ENCODE peak calls at places on chromosomes 16 and 17, in nine cellular contexts. One of them, this sample, is unnamed.

GRCh38 chr17:12977008-12977751 is 40.6 kb downstream of the ELAC2 start:
- DNase-seq in activated effector memory CD4-positive, alpha-beta T cell treated with anti-CD3 and anti-CD28 coated beads, Interleukin-2, amount 50 U/mL, for 16 hours: no peak
- DNase-seq in prostate gland: no peak
- DNase-seq in ACHN: no peak
- DNase-seq in NCI-H1105 treated with DMSO at 0.1 percent for 48 hours: no peak
- DNase-seq in NCI-H2171: no peak
- DNase-seq in stimulated activated effector memory CD8-positive, alpha-beta T cell treated with anti-CD3 and anti-CD28 coated beads, Interleukin-12 subunit alpha, Interleukin-12 subunit beta, amount 100 ng/mL, for 72 hours: no peak
- DNase-seq in neural crest cell: no peak
- DNase-seq in OCI-M1: no peak
- DNase-seq in this sample: no peak

GRCh38 chr17:51481370-51481769 is 221.0 kb downstream of the UTP18 start:
- DNase-seq in neural crest cell: no peak
- DNase-seq in NCI-H1105 treated with DMSO at 0.1 percent for 48 hours: no peak
- DNase-seq in ACHN: no peak
- DNase-seq in prostate gland: no peak
- DNase-seq in activated effector memory CD4-positive, alpha-beta T cell treated with anti-CD3 and anti-CD28 coated beads, Interleukin-2, amount 50 U/mL, for 16 hours: no peak
- DNase-seq in OCI-M1: no peak
- DNase-seq in NCI-H2171: no peak
- DNase-seq in stimulated activated effector memory CD8-positive, alpha-beta T cell treated with anti-CD3 and anti-CD28 coated beads, Interleukin-12 subunit alpha, Interleukin-12 subunit beta, amount 100 ng/mL, for 72 hours: no peak
- DNase-seq in this sample: no peak

GRCh38 chr16:81697321-81697885 is 81.7 kb upstream of the PLCG2 start:
- DNase-seq in NCI-H1105 treated with DMSO at 0.1 percent for 48 hours: no peak
- DNase-seq in ACHN: peak
- DNase-seq in OCI-M1: peak
- DNase-seq in prostate gland: peak
- DNase-seq in activated effector memory CD4-positive, alpha-beta T cell treated with anti-CD3 and anti-CD28 coated beads, Interleukin-2, amount 50 U/mL, for 16 hours: peak
- DNase-seq in neural crest cell: no peak
- DNase-seq in stimulated activated effector memory CD8-positive, alpha-beta T cell treated with anti-CD3 and anti-CD28 coated beads, Interleukin-12 subunit alpha, Interleukin-12 subunit beta, amount 100 ng/mL, for 72 hours: peak
- DNase-seq in NCI-H2171: no peak
- DNase-seq in this sample: no peak

GRCh38 chr16:16163571-16163970 is 59.7 kb downstream of the ABCC6 start:
- DNase-seq in activated effector memory CD4-positive, alpha-beta T cell treated with anti-CD3 and anti-CD28 coated beads, Interleukin-2, amount 50 U/mL, for 16 hours: no peak
- DNase-seq in NCI-H2171: no peak
- DNase-seq in ACHN: no peak
- DNase-seq in neural crest cell: no peak
- DNase-seq in NCI-H1105 treated with DMSO at 0.1 percent for 48 hours: no peak
- DNase-seq in OCI-M1: no peak
- DNase-seq in stimulated activated effector memory CD8-positive, alpha-beta T cell treated with anti-CD3 and anti-CD28 coated beads, Interleukin-12 subunit alpha, Interleukin-12 subunit beta, amount 100 ng/mL, for 72 hours: no peak
- DNase-seq in prostate gland: no peak
- DNase-seq in this sample: no peak

GRCh38 chr17:81483085-81483861 is 29.3 kb downstream of the ACTG1 start:
- DNase-seq in OCI-M1: no peak
- DNase-seq in stimulated activated effector memory CD8-positive, alpha-beta T cell treated with anti-CD3 and anti-CD28 coated beads, Interleukin-12 subunit alpha, Interleukin-12 subunit beta, amount 100 ng/mL, for 72 hours: no peak
- DNase-seq in NCI-H2171: no peak
- DNase-seq in activated effector memory CD4-positive, alpha-beta T cell treated with anti-CD3 and anti-CD28 coated beads, Interleukin-2, amount 50 U/mL, for 16 hours: no peak
- DNase-seq in prostate gland: no peak
- DNase-seq in NCI-H1105 treated with DMSO at 0.1 percent for 48 hours: no peak
- DNase-seq in ACHN: no peak
- DNase-seq in neural crest cell: peak
- DNase-seq in this sample: no peak

GRCh38 chr17:63311416-63311937 is 134.6 kb downstream of the CYB561 start:
- DNase-seq in ACHN: no peak
- DNase-seq in OCI-M1: no peak
- DNase-seq in prostate gland: no peak
- DNase-seq in neural crest cell: no peak
- DNase-seq in NCI-H1105 treated with DMSO at 0.1 percent for 48 hours: no peak
- DNase-seq in activated effector memory CD4-positive, alpha-beta T cell treated with anti-CD3 and anti-CD28 coated beads, Interleukin-2, amount 50 U/mL, for 16 hours: no peak
- DNase-seq in stimulated activated effector memory CD8-positive, alpha-beta T cell treated with anti-CD3 and anti-CD28 coated beads, Interleukin-12 subunit alpha, Interleukin-12 subunit beta, amount 100 ng/mL, for 72 hours: no peak
- DNase-seq in NCI-H2171: no peak
- DNase-seq in this sample: no peak

GRCh38 chr17:42373896-42374295 is 14.3 kb downstream of the STAT3 start:
- DNase-seq in NCI-H1105 treated with DMSO at 0.1 percent for 48 hours: no peak
- DNase-seq in NCI-H2171: no peak
- DNase-seq in activated effector memory CD4-positive, alpha-beta T cell treated with anti-CD3 and anti-CD28 coated beads, Interleukin-2, amount 50 U/mL, for 16 hours: no peak
- DNase-seq in ACHN: no peak
- DNase-seq in stimulated activated effector memory CD8-positive, alpha-beta T cell treated with anti-CD3 and anti-CD28 coated beads, Interleukin-12 subunit alpha, Interleukin-12 subunit beta, amount 100 ng/mL, for 72 hours: no peak
- DNase-seq in OCI-M1: no peak
- DNase-seq in neural crest cell: no peak
- DNase-seq in prostate gland: no peak
- DNase-seq in this sample: no peak

GRCh38 chr16:4892356-4893102 is 44.4 kb downstream of the PPL start:
- DNase-seq in OCI-M1: no peak
- DNase-seq in stimulated activated effector memory CD8-positive, alpha-beta T cell treated with anti-CD3 and anti-CD28 coated beads, Interleukin-12 subunit alpha, Interleukin-12 subunit beta, amount 100 ng/mL, for 72 hours: no peak
- DNase-seq in prostate gland: no peak
- DNase-seq in NCI-H1105 treated with DMSO at 0.1 percent for 48 hours: no peak
- DNase-seq in activated effector memory CD4-positive, alpha-beta T cell treated with anti-CD3 and anti-CD28 coated beads, Interleukin-2, amount 50 U/mL, for 16 hours: no peak
- DNase-seq in NCI-H2171: no peak
- DNase-seq in neural crest cell: no peak
- DNase-seq in ACHN: no peak
- DNase-seq in this sample: no peak

GRCh38 chr17:17766351-17767095 is 70.3 kb downstream of the SREBF1 start:
- DNase-seq in ACHN: no peak
- DNase-seq in NCI-H1105 treated with DMSO at 0.1 percent for 48 hours: no peak
- DNase-seq in NCI-H2171: no peak
- DNase-seq in prostate gland: no peak
- DNase-seq in activated effector memory CD4-positive, alpha-beta T cell treated with anti-CD3 and anti-CD28 coated beads, Interleukin-2, amount 50 U/mL, for 16 hours: no peak
- DNase-seq in neural crest cell: no peak
- DNase-seq in OCI-M1: no peak
- DNase-seq in stimulated activated effector memory CD8-positive, alpha-beta T cell treated with anti-CD3 and anti-CD28 coated beads, Interleukin-12 subunit alpha, Interleukin-12 subunit beta, amount 100 ng/mL, for 72 hours: no peak
- DNase-seq in this sample: no peak

GRCh38 chr16:83113317-83113716 is 486.5 kb downstream of the CDH13 start:
- DNase-seq in stimulated activated effector memory CD8-positive, alpha-beta T cell treated with anti-CD3 and anti-CD28 coated beads, Interleukin-12 subunit alpha, Interleukin-12 subunit beta, amount 100 ng/mL, for 72 hours: no peak
- DNase-seq in ACHN: peak
- DNase-seq in neural crest cell: peak
- DNase-seq in NCI-H2171: no peak
- DNase-seq in OCI-M1: peak
- DNase-seq in NCI-H1105 treated with DMSO at 0.1 percent for 48 hours: no peak
- DNase-seq in activated effector memory CD4-positive, alpha-beta T cell treated with anti-CD3 and anti-CD28 coated beads, Interleukin-2, amount 50 U/mL, for 16 hours: no peak
- DNase-seq in prostate gland: no peak
- DNase-seq in this sample: peak

GRCh38 chr17:81153340-81153803 is 11.9 kb upstream of the PVALEF start:
- DNase-seq in neural crest cell: no peak
- DNase-seq in NCI-H1105 treated with DMSO at 0.1 percent for 48 hours: no peak
- DNase-seq in prostate gland: no peak
- DNase-seq in activated effector memory CD4-positive, alpha-beta T cell treated with anti-CD3 and anti-CD28 coated beads, Interleukin-2, amount 50 U/mL, for 16 hours: no peak
- DNase-seq in ACHN: no peak
- DNase-seq in OCI-M1: no peak
- DNase-seq in stimulated activated effector memory CD8-positive, alpha-beta T cell treated with anti-CD3 and anti-CD28 coated beads, Interleukin-12 subunit alpha, Interleukin-12 subunit beta, amount 100 ng/mL, for 72 hours: no peak
- DNase-seq in NCI-H2171: no peak
- DNase-seq in this sample: no peak

GRCh38 chr17:55783684-55784245 is 32.9 kb downstream of the PCTP start:
- DNase-seq in OCI-M1: no peak
- DNase-seq in NCI-H1105 treated with DMSO at 0.1 percent for 48 hours: no peak
- DNase-seq in prostate gland: no peak
- DNase-seq in NCI-H2171: no peak
- DNase-seq in neural crest cell: no peak
- DNase-seq in activated effector memory CD4-positive, alpha-beta T cell treated with anti-CD3 and anti-CD28 coated beads, Interleukin-2, amount 50 U/mL, for 16 hours: no peak
- DNase-seq in stimulated activated effector memory CD8-positive, alpha-beta T cell treated with anti-CD3 and anti-CD28 coated beads, Interleukin-12 subunit alpha, Interleukin-12 subunit beta, amount 100 ng/mL, for 72 hours: no peak
- DNase-seq in ACHN: no peak
- DNase-seq in this sample: no peak

GRCh38 chr16:72787519-72788268 is 260.2 kb downstream of the ZFHX3 start:
- DNase-seq in OCI-M1: no peak
- DNase-seq in stimulated activated effector memory CD8-positive, alpha-beta T cell treated with anti-CD3 and anti-CD28 coated beads, Interleukin-12 subunit alpha, Interleukin-12 subunit beta, amount 100 ng/mL, for 72 hours: peak
- DNase-seq in NCI-H1105 treated with DMSO at 0.1 percent for 48 hours: peak
- DNase-seq in activated effector memory CD4-positive, alpha-beta T cell treated with anti-CD3 and anti-CD28 coated beads, Interleukin-2, amount 50 U/mL, for 16 hours: peak
- DNase-seq in ACHN: peak
- DNase-seq in prostate gland: peak
- DNase-seq in NCI-H2171: no peak
- DNase-seq in neural crest cell: peak
- DNase-seq in this sample: peak

GRCh38 chr17:78839173-78839761 is 1.3 kb downstream of the USP36 start:
- DNase-seq in prostate gland: no peak
- DNase-seq in stimulated activated effector memory CD8-positive, alpha-beta T cell treated with anti-CD3 and anti-CD28 coated beads, Interleukin-12 subunit alpha, Interleukin-12 subunit beta, amount 100 ng/mL, for 72 hours: no peak
- DNase-seq in NCI-H2171: no peak
- DNase-seq in ACHN: peak
- DNase-seq in NCI-H1105 treated with DMSO at 0.1 percent for 48 hours: no peak
- DNase-seq in OCI-M1: peak
- DNase-seq in activated effector memory CD4-positive, alpha-beta T cell treated with anti-CD3 and anti-CD28 coated beads, Interleukin-2, amount 50 U/mL, for 16 hours: no peak
- DNase-seq in neural crest cell: no peak
- DNase-seq in this sample: no peak